ENCODE peak calls at places on chromosomes 5 and 9, in five cellular contexts. A, W, C, L and G are unnamed samples.

GRCh38 chr5:87074934-87075541 is 192.6 kb upstream of the RASA1 start:
- DNase-seq in A (no peak), W (no peak), C (no peak), L (no peak), G (no peak)

GRCh38 chr9:6566409-6567139 is 79.0 kb downstream of the GLDC start:
- DNase-seq in A (no peak), W (peak), C (peak), L (no peak), G (no peak)

GRCh38 chr5:77843570-77844407 is 67.7 kb upstream of the TBCA start:
- DNase-seq in A (no peak), W (no peak), C (no peak), L (peak), G (no peak)

GRCh38 chr5:150641826-150642566 is 1.5 kb downstream of the SYNPO start:
- DNase-seq in A (no peak), W (no peak), C (no peak), L (no peak), G (peak)

GRCh38 chr9:129267141-129267540 is 89.1 kb upstream of the IER5L start:
- DNase-seq in A (no peak), W (no peak), C (no peak), L (no peak), G (no peak)

GRCh38 chr5:142143878-142144277 is 35.3 kb downstream of the NDFIP1 start:
- DNase-seq in A (no peak), W (no peak), C (peak), L (no peak), G (no peak)

GRCh38 chr9:26170224-26170623 is 492.0 kb upstream of the TUSC1 start:
- DNase-seq in A (no peak), W (no peak), C (peak), L (no peak), G (no peak)

GRCh38 chr9:83620841-83621636 is 1.9 kb upstream of the IDNK start:
- DNase-seq in A (no peak), W (peak), C (peak), L (no peak), G (no peak)

GRCh38 chr5:57082441-57083067 is 91.3 kb upstream of the GPBP1 start:
- DNase-seq in A (no peak), W (no peak), C (peak), L (no peak), G (no peak)

GRCh38 chr9:120256146-120256545 is 323.8 kb downstream of the CDK5RAP2 start:
- DNase-seq in A (no peak), W (no peak), C (no peak), L (no peak), G (no peak)

GRCh38 chr5:110865400-110866094 is 126.7 kb downstream of the SLC25A46 start:
- DNase-seq in A (no peak), W (peak), C (peak), L (no peak), G (no peak)

GRCh38 chr5:111069839-111070238 is 1.7 kb upstream of the TSLP start:
- DNase-seq in A (no peak), W (no peak), C (peak), L (no peak), G (no peak)

GRCh38 chr5:168885324-168886120 is 306.4 kb upstream of the PANK3 start:
- DNase-seq in A (no peak), W (peak), C (no peak), L (no peak), G (no peak)

GRCh38 chr9:38694676-38695075 is 25.3 kb downstream of the FAM240B start:
- DNase-seq in A (no peak), W (no peak), C (no peak), L (no peak), G (no peak)

GRCh38 chr9:16712800-16713199 is 157.7 kb downstream of the BNC2 start:
- DNase-seq in A (no peak), W (no peak), C (no peak), L (no peak), G (no peak)

GRCh38 chr9:126616521-126616976 is 2.8 kb downstream of the LMX1B start:
- DNase-seq in A (no peak), W (no peak), C (no peak), L (no peak), G (peak)

GRCh38 chr5:163624466-163624865 is 119.0 kb downstream of the MAT2B start:
- DNase-seq in A (no peak), W (no peak), C (no peak), L (no peak), G (no peak)

GRCh38 chr5:1112596-1113331 is 901 bp upstream of the SLC12A7 start:
- DNase-seq in A (no peak), W (no peak), C (peak), L (no peak), G (no peak)

GRCh38 chr9:109453210-109453842 is 44.8 kb downstream of the PTPN3 start:
- DNase-seq in A (no peak), W (no peak), C (peak), L (no peak), G (no peak)

GRCh38 chr5:135360278-135361274 is 38.5 kb downstream of the MACROH2A1 start:
- DNase-seq in A (no peak), W (no peak), C (no peak), L (no peak), G (no peak)

GRCh38 chr9:107698779-107699564 is 209.4 kb upstream of the KLF4 start:
- DNase-seq in A (no peak), W (no peak), C (no peak), L (no peak), G (no peak)

GRCh38 chr9:101369286-101369685 is 15.5 kb downstream of the BAAT start:
- DNase-seq in A (no peak), W (no peak), C (peak), L (no peak), G (no peak)

GRCh38 chr9:97548819-97549540 is 47.5 kb downstream of the TMOD1 start:
- DNase-seq in A (no peak), W (no peak), C (no peak), L (no peak), G (no peak)

GRCh38 chr5:10456583-10457562 is 15.2 kb downstream of the ROPN1L start:
- DNase-seq in A (no peak), W (no peak), C (peak), L (no peak), G (peak)

GRCh38 chr9:75111019-75111622 is 22.8 kb downstream of the OSTF1 start:
- DNase-seq in A (no peak), W (no peak), C (no peak), L (no peak), G (no peak)

GRCh38 chr5:43305948-43306563 is 7.2 kb downstream of the HMGCS1 start:
- DNase-seq in A (no peak), W (no peak), C (peak), L (no peak), G (no peak)

GRCh38 chr5:36017622-36018021 is 26.4 kb upstream of the UGT3A1 start:
- DNase-seq in A (no peak), W (no peak), C (no peak), L (no peak), G (no peak)

GRCh38 chr9:93126151-93126781 is 7.8 kb downstream of the NINJ1 start:
- DNase-seq in A (peak), W (peak), C (no peak), L (no peak), G (peak)

GRCh38 chr5:179220716-179221115 is 124.5 kb downstream of the ADAMTS2 start:
- DNase-seq in A (no peak), W (no peak), C (no peak), L (no peak), G (peak)

GRCh38 chr5:121288781-121289180 is 562.9 kb upstream of the FTMT start:
- DNase-seq in A (no peak), W (no peak), C (no peak), L (no peak), G (no peak)

GRCh38 chr5:170746081-170746951 is 37.2 kb upstream of the GABRP start:
- DNase-seq in A (no peak), W (no peak), C (no peak), L (no peak), G (no peak)

GRCh38 chr5:143887901-143888648 is 76.1 kb downstream of the HMHB1 start:
- DNase-seq in A (no peak), W (no peak), C (peak), L (no peak), G (no peak)

GRCh38 chr5:54985301-54986268 is at the start of gene ESM1:
- DNase-seq in A (no peak), W (no peak), C (peak), L (no peak), G (peak)
- TF ChIP-seq CTCF in A (no peak), W (no peak), C (no peak), L (no peak), G (no peak)

GRCh38 chr9:124505006-124505900 is 1.9 kb downstream of the NR5A1 start:
- DNase-seq in A (peak), W (no peak), C (no peak), L (no peak), G (peak)
- TF ChIP-seq CTCF in A (no peak), W (no peak), C (no peak), L (no peak), G (no peak)

GRCh38 chr9:130860458-130861316 is 25.6 kb downstream of the ABL1 start:
- DNase-seq in A (peak), W (no peak), C (peak), L (peak), G (peak)
- TF ChIP-seq CTCF in A (peak), W (no peak), C (peak), L (peak), G (peak)

GRCh38 chr9:90894956-90895687 is 93.5 kb downstream of the SYK start:
- DNase-seq in A (no peak), W (no peak), C (peak), L (no peak), G (no peak)
- TF ChIP-seq CTCF in A (peak), W (peak), C (peak), L (no peak), G (peak)

GRCh38 chr9:106560540-106560939 is 302.4 kb upstream of the ZNF462 start:
- DNase-seq in A (no peak), W (no peak), C (no peak), L (no peak), G (no peak)
- TF ChIP-seq CTCF in A (no peak), W (peak), C (no peak), L (no peak), G (peak)

GRCh38 chr9:112743216-112743835 is 7.2 kb upstream of the SNX30 start:
- DNase-seq in A (no peak), W (no peak), C (no peak), L (no peak), G (no peak)
- TF ChIP-seq CTCF in A (no peak), W (no peak), C (peak), L (no peak), G (no peak)